ENCODE peak calls at places on chromosomes 12 and 14, in nine cellular contexts. One of them, this sample, is unnamed.
A peak's percentile ranks its signal among the peaks of the same experiment; 100 is the strongest.

GRCh38 chr12:749871-750270 is 2.5 kb upstream of the WNK1 start:
- DNase-seq in stimulated activated CD8-positive, alpha-beta memory T cell treated with anti-CD3 and anti-CD28 coated beads, Interleukin-4, amount 100 ng/mL, for 48 hours: no peak
- DNase-seq in right lobe of liver: no peak
- DNase-seq in epithelial cell of esophagus: no peak
- DNase-seq in amniotic stem cell: no peak
- DNase-seq in cardiac fibroblast: no peak
- DNase-seq in pancreas: no peak
- DNase-seq in activated naive CD8-positive, alpha-beta T cell treated with anti-CD3 and anti-CD28 coated beads for 36 hours: no peak
- DNase-seq in ELF-1: no peak
- DNase-seq in this sample: peak; percentile 25

GRCh38 chr12:127621366-127621765 is 645.6 kb upstream of the TMEM132C start:
- DNase-seq in stimulated activated CD8-positive, alpha-beta memory T cell treated with anti-CD3 and anti-CD28 coated beads, Interleukin-4, amount 100 ng/mL, for 48 hours: no peak
- DNase-seq in right lobe of liver: no peak
- DNase-seq in epithelial cell of esophagus: no peak
- DNase-seq in amniotic stem cell: no peak
- DNase-seq in cardiac fibroblast: no peak
- DNase-seq in pancreas: no peak
- DNase-seq in activated naive CD8-positive, alpha-beta T cell treated with anti-CD3 and anti-CD28 coated beads for 36 hours: no peak
- DNase-seq in ELF-1: no peak
- DNase-seq in this sample: no peak

GRCh38 chr14:54207075-54207474 is 189.7 kb upstream of the CDKN3 start:
- DNase-seq in stimulated activated CD8-positive, alpha-beta memory T cell treated with anti-CD3 and anti-CD28 coated beads, Interleukin-4, amount 100 ng/mL, for 48 hours: no peak
- DNase-seq in right lobe of liver: no peak
- DNase-seq in epithelial cell of esophagus: peak; percentile 41
- DNase-seq in amniotic stem cell: no peak
- DNase-seq in cardiac fibroblast: no peak
- DNase-seq in pancreas: no peak
- DNase-seq in activated naive CD8-positive, alpha-beta T cell treated with anti-CD3 and anti-CD28 coated beads for 36 hours: no peak
- DNase-seq in ELF-1: no peak
- DNase-seq in this sample: no peak

GRCh38 chr12:14942532-14942931 is 4.2 kb upstream of the ERP27 start:
- DNase-seq in stimulated activated CD8-positive, alpha-beta memory T cell treated with anti-CD3 and anti-CD28 coated beads, Interleukin-4, amount 100 ng/mL, for 48 hours: no peak
- DNase-seq in right lobe of liver: no peak
- DNase-seq in epithelial cell of esophagus: no peak
- DNase-seq in amniotic stem cell: no peak
- DNase-seq in cardiac fibroblast: no peak
- DNase-seq in pancreas: no peak
- DNase-seq in activated naive CD8-positive, alpha-beta T cell treated with anti-CD3 and anti-CD28 coated beads for 36 hours: no peak
- DNase-seq in ELF-1: no peak
- DNase-seq in this sample: no peak

GRCh38 chr12:8951744-8952143 is 2.3 kb upstream of the M6PR start:
- DNase-seq in stimulated activated CD8-positive, alpha-beta memory T cell treated with anti-CD3 and anti-CD28 coated beads, Interleukin-4, amount 100 ng/mL, for 48 hours: no peak
- DNase-seq in right lobe of liver: no peak
- DNase-seq in epithelial cell of esophagus: no peak
- DNase-seq in amniotic stem cell: no peak
- DNase-seq in cardiac fibroblast: no peak
- DNase-seq in pancreas: no peak
- DNase-seq in activated naive CD8-positive, alpha-beta T cell treated with anti-CD3 and anti-CD28 coated beads for 36 hours: peak; percentile 38
- DNase-seq in ELF-1: no peak
- DNase-seq in this sample: no peak

GRCh38 chr12:1933342-1933992 is 15.0 kb upstream of the CACNA2D4 start:
- DNase-seq in stimulated activated CD8-positive, alpha-beta memory T cell treated with anti-CD3 and anti-CD28 coated beads, Interleukin-4, amount 100 ng/mL, for 48 hours: peak; percentile 12
- DNase-seq in right lobe of liver: no peak
- DNase-seq in epithelial cell of esophagus: no peak
- DNase-seq in amniotic stem cell: no peak
- DNase-seq in cardiac fibroblast: no peak
- DNase-seq in pancreas: no peak
- DNase-seq in activated naive CD8-positive, alpha-beta T cell treated with anti-CD3 and anti-CD28 coated beads for 36 hours: no peak
- DNase-seq in ELF-1: no peak
- DNase-seq in this sample: peak; percentile 32

GRCh38 chr12:6553051-6553868 is 2.6 kb downstream of the IFFO1 start:
- DNase-seq in stimulated activated CD8-positive, alpha-beta memory T cell treated with anti-CD3 and anti-CD28 coated beads, Interleukin-4, amount 100 ng/mL, for 48 hours: no peak
- DNase-seq in right lobe of liver: no peak
- DNase-seq in epithelial cell of esophagus: no peak
- DNase-seq in amniotic stem cell: peak; percentile 72
- DNase-seq in cardiac fibroblast: peak; percentile 84
- DNase-seq in pancreas: no peak
- DNase-seq in activated naive CD8-positive, alpha-beta T cell treated with anti-CD3 and anti-CD28 coated beads for 36 hours: no peak
- DNase-seq in ELF-1: no peak
- DNase-seq in this sample: peak; percentile 44

GRCh38 chr14:63323148-63323547 is 4.4 kb upstream of the GPHB5 start:
- DNase-seq in stimulated activated CD8-positive, alpha-beta memory T cell treated with anti-CD3 and anti-CD28 coated beads, Interleukin-4, amount 100 ng/mL, for 48 hours: no peak
- DNase-seq in right lobe of liver: no peak
- DNase-seq in epithelial cell of esophagus: peak; percentile 55
- DNase-seq in amniotic stem cell: no peak
- DNase-seq in cardiac fibroblast: no peak
- DNase-seq in pancreas: no peak
- DNase-seq in activated naive CD8-positive, alpha-beta T cell treated with anti-CD3 and anti-CD28 coated beads for 36 hours: no peak
- DNase-seq in ELF-1: no peak
- DNase-seq in this sample: no peak

GRCh38 chr12:131863711-131864396 is 30.6 kb upstream of the ULK1 start:
- DNase-seq in stimulated activated CD8-positive, alpha-beta memory T cell treated with anti-CD3 and anti-CD28 coated beads, Interleukin-4, amount 100 ng/mL, for 48 hours: no peak
- DNase-seq in right lobe of liver: no peak
- DNase-seq in epithelial cell of esophagus: no peak
- DNase-seq in amniotic stem cell: no peak
- DNase-seq in cardiac fibroblast: no peak
- DNase-seq in pancreas: no peak
- DNase-seq in activated naive CD8-positive, alpha-beta T cell treated with anti-CD3 and anti-CD28 coated beads for 36 hours: no peak
- DNase-seq in ELF-1: peak; percentile 76
- DNase-seq in this sample: no peak

GRCh38 chr12:118575730-118576129 is 199.4 kb downstream of the SUDS3 start:
- DNase-seq in stimulated activated CD8-positive, alpha-beta memory T cell treated with anti-CD3 and anti-CD28 coated beads, Interleukin-4, amount 100 ng/mL, for 48 hours: no peak
- DNase-seq in right lobe of liver: no peak
- DNase-seq in epithelial cell of esophagus: no peak
- DNase-seq in amniotic stem cell: no peak
- DNase-seq in cardiac fibroblast: no peak
- DNase-seq in pancreas: no peak
- DNase-seq in activated naive CD8-positive, alpha-beta T cell treated with anti-CD3 and anti-CD28 coated beads for 36 hours: no peak
- DNase-seq in ELF-1: no peak
- DNase-seq in this sample: no peak

GRCh38 chr14:65414961-65415589 is 2.5 kb downstream of the FUT8 start:
- DNase-seq in stimulated activated CD8-positive, alpha-beta memory T cell treated with anti-CD3 and anti-CD28 coated beads, Interleukin-4, amount 100 ng/mL, for 48 hours: no peak
- DNase-seq in right lobe of liver: no peak
- DNase-seq in epithelial cell of esophagus: peak; percentile 38
- DNase-seq in amniotic stem cell: peak; percentile 16
- DNase-seq in cardiac fibroblast: peak; percentile 65
- DNase-seq in pancreas: no peak
- DNase-seq in activated naive CD8-positive, alpha-beta T cell treated with anti-CD3 and anti-CD28 coated beads for 36 hours: no peak
- DNase-seq in ELF-1: no peak
- DNase-seq in this sample: peak; percentile 34